ENCODE peak calls at places on chromosomes 5 and 9, in five cellular contexts. Y, H, V, W and R are unnamed samples.

GRCh38 chr5:150317048-150318003 is 14.6 kb upstream of the ARSI start:
- DNase-seq in Y (no peak), H (peak), V (peak), W (no peak), R (no peak)

GRCh38 chr5:158807-159447 is 32.4 kb upstream of the LRRC14B start:
- DNase-seq in Y (no peak), H (peak), V (no peak), W (no peak), R (no peak)

GRCh38 chr5:130102995-130103394 is 198.7 kb downstream of the CHSY3 start:
- DNase-seq in Y (no peak), H (no peak), V (no peak), W (no peak), R (no peak)

GRCh38 chr5:126975791-126976190 is 54.6 kb downstream of the MARCHF3 start:
- DNase-seq in Y (peak), H (no peak), V (no peak), W (no peak), R (no peak)

GRCh38 chr9:81669011-81669739 is 20.2 kb downstream of the TLE1 start:
- DNase-seq in Y (no peak), H (no peak), V (no peak), W (no peak), R (no peak)

GRCh38 chr5:93717162-93717561 is 24.2 kb downstream of the POU5F2 start:
- DNase-seq in Y (no peak), H (no peak), V (peak), W (no peak), R (no peak)

GRCh38 chr5:98397081-98397480 is 376.4 kb upstream of the RGMB start:
- DNase-seq in Y (no peak), H (no peak), V (peak), W (no peak), R (no peak)

GRCh38 chr5:72510610-72511121 is 3.5 kb upstream of the ZNF366 start:
- DNase-seq in Y (no peak), H (no peak), V (peak), W (peak), R (no peak)

GRCh38 chr9:90894956-90895687 is 93.5 kb downstream of the SYK start:
- DNase-seq in Y (peak), H (no peak), V (no peak), W (no peak), R (no peak)

GRCh38 chr5:74432240-74432639 is 208.3 kb downstream of the ENC1 start:
- DNase-seq in Y (no peak), H (no peak), V (no peak), W (no peak), R (peak)

GRCh38 chr5:159849437-159850191 is 66.7 kb upstream of the ADRA1B start:
- DNase-seq in Y (no peak), H (no peak), V (peak), W (no peak), R (no peak)

GRCh38 chr9:93577940-93578682 is 1.7 kb downstream of the PHF2 start:
- DNase-seq in Y (no peak), H (peak), V (no peak), W (no peak), R (peak)

GRCh38 chr9:86947146-86948081 is at the start of gene GAS1:
- DNase-seq in Y (peak), H (peak), V (peak), W (peak), R (peak)

GRCh38 chr5:120540097-120540496 is 76.0 kb downstream of the PRR16 start:
- DNase-seq in Y (no peak), H (no peak), V (no peak), W (no peak), R (no peak)

GRCh38 chr9:136273244-136273865 is 27.7 kb upstream of the QSOX2 start:
- DNase-seq in Y (no peak), H (no peak), V (no peak), W (no peak), R (no peak)

GRCh38 chr5:138469540-138470321 is 4.5 kb downstream of the EGR1 start:
- DNase-seq in Y (peak), H (peak), V (no peak), W (no peak), R (no peak)

GRCh38 chr5:97606531-97606930 is 423.5 kb upstream of the RIOK2 start:
- DNase-seq in Y (no peak), H (no peak), V (no peak), W (no peak), R (no peak)

GRCh38 chr5:172559004-172559932 is 81.8 kb upstream of the NEURL1B start:
- DNase-seq in Y (no peak), H (peak), V (peak), W (peak), R (no peak)

GRCh38 chr5:173963867-173964429 is 25.0 kb upstream of the C5orf47 start:
- DNase-seq in Y (peak), H (no peak), V (no peak), W (no peak), R (no peak)

GRCh38 chr9:69964446-69964845 is 79.2 kb upstream of the MAMDC2 start:
- DNase-seq in Y (no peak), H (no peak), V (no peak), W (no peak), R (no peak)

GRCh38 chr5:149924481-149924880 is 20.1 kb downstream of the PDE6A start:
- DNase-seq in Y (no peak), H (no peak), V (no peak), W (no peak), R (no peak)

GRCh38 chr9:11618241-11618805 is 1005.5 kb upstream of the PTPRD start:
- DNase-seq in Y (no peak), H (peak), V (no peak), W (no peak), R (peak)
- TF ChIP-seq CTCF in Y (no peak), H (no peak), V (no peak), W (no peak), R (no peak)

DNA sequence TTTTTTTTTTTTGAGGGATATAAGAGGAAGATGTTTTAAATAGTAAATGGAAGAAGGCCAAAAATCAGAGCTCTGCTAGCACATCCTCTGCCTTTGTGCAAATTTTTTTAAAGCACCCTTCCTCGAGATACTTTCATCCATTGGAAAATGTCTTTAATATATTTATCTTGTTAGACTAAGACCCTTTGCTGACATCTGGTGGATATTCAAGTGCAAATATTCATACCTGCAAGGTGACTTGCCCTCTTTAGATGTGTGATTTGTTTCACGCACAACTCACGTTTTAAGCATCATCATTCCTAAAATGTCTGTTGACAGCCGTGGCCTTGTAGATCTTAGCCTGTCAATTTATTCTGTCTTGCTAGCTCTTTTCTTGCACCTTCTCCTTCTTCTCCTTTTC is 258.5 kb downstream of the AGTPBP1 start:
- DNase-seq in Y (no peak), H (no peak), V (peak), W (no peak), R (no peak)
- TF ChIP-seq CTCF in Y (peak), H (peak), V (no peak), W (peak), R (no peak)

DNA sequence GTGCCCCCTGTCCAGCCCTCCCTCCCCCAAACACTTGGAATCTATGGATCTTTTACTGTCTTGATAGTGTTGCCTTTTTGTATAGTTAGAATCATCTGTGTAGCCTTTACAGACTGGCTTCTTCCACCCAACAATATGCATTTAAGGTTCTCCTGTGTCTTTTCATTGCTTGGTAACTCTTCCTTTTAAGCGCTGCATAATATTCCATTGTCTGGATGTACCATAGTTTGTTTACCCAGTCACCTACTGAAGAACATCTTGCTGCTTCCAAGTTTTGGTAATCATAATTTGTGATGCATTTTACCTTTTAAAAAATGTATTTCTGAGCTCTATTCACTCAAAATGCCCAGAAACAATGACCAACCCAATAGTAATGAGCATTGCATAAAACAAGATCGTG is 17.7 kb upstream of the LMX1B start:
- DNase-seq in Y (no peak), H (no peak), V (no peak), W (no peak), R (no peak)
- TF ChIP-seq CTCF in Y (no peak), H (no peak), V (no peak), W (no peak), R (no peak)

DNA sequence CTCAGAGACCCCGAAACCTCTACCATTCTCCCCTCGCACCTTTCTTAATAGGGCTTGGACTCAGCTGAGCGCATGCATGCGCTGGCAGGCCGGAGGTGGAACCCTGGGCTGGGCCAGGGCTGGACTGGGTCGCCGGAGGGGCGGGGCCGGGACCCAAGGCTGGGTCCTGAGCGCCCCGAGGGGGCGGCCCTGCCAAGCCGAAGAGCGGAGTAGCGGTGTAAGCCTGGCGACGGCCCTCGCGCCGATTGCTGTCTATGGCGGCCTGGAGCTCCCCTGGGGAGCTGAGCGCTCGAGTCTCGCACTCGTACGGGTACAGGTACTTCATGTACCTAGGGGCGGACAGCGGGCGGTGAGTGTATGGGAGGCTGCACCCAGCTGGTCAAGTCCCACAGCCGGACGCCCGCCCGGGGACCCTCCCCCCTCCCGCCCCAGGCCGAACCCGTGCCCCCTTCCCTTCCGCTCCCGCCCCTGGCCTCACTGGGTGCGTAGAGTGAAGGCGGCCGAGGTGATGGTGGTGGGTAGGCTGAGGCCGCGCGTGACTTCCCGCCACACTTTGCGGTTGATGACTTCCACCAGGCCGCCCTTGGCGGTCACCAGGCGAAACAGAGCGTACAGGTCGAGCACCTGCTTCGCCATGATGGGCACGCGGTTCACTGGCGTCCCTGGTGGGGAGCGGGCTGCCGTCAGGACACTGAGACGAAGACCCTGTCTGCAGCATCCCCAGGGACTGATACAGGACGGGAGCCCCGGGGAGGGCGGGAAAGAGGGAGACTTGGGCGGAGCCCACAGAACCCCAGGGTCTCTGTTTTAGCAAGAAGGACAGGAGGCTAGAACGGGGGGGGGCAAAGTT is 3.3 kb upstream of the DCTN3 start:
- DNase-seq in Y (no peak), H (no peak), V (no peak), W (no peak), R (no peak)
- TF ChIP-seq CTCF in Y (no peak), H (no peak), V (no peak), W (no peak), R (no peak)

GRCh38 chr5:141439411-141440141 is 9.3 kb downstream of the PCDHGA12 start:
- DNase-seq in Y (no peak), H (no peak), V (no peak), W (no peak), R (no peak)
- TF ChIP-seq CTCF in Y (no peak), H (no peak), V (no peak), W (no peak), R (no peak)

DNA sequence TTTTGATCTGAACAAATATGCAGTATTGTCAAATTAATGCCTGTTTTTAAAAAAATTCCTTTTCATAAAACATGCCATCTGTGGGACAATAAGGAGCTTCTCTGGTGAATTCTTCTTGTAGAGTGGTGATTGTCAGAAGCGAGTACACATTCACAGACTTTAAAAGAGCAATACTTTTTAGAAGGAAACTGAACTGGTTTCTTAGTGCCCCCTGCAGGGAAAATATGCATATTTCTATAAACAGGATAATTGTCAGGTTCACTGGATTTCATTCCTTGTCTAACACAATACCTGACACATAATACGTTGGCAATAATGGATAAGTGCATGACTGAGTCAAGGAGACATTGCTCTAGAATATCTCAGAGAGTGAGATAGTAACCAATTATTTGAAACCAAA is 133.7 kb downstream of the KIF4B start:
- DNase-seq in Y (no peak), H (no peak), V (peak), W (no peak), R (no peak)
- TF ChIP-seq CTCF in Y (no peak), H (peak), V (no peak), W (peak), R (no peak)

DNA sequence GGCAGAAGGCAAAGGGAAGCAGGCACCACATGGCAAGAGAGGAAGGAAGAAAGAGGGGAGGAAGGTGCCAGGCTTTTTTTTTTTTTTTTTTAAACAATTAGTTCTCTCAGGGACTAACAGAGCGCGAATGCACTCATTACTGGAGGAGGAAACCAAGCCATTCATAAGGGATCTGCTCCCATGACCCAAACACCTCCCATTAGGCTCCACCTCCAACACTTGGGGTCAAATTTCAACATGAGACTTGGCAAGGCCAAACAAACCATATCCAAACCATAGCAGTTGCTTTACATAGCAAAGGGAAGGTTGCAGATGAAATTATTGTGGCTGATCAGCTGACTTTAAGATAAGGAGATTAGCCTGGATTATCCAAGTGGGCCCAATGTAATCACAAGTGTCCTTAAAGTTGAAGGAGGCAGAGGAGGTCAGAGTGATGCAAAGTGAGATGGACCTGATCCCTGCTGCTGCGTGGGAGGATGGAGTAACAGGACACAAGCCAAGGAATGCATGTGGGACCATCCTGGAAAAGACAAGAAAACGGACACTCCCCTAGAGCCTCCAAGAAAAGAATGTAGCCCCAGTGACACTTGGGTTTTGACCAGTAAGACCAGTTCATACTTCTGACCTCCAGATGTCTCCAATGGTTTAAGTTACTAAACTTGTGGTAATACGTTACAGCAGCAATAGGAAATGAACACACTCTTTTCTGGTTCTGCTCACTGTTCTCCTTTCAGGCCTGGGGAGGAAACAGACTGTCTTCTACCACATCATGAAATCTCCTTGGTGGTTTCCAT is 167.3 kb downstream of the GNAQ start:
- DNase-seq in Y (no peak), H (no peak), V (peak), W (no peak), R (no peak)
- TF ChIP-seq CTCF in Y (no peak), H (peak), V (peak), W (no peak), R (no peak)

GRCh38 chr9:101486693-101487442 is 46.8 kb upstream of the RNF20 start:
- DNase-seq in Y (peak), H (peak), V (peak), W (peak), R (peak)
- TF ChIP-seq CTCF in Y (peak), H (peak), V (no peak), W (peak), R (no peak)

GRCh38 chr9:124358617-124359016 is 56.6 kb downstream of the PSMB7 start:
- DNase-seq in Y (no peak), H (no peak), V (no peak), W (no peak), R (no peak)

GRCh38 chr9:124355941-124356744 is 59.1 kb downstream of the PSMB7 start:
- DNase-seq in Y (no peak), H (no peak), V (no peak), W (no peak), R (no peak)

GRCh38 chr9:124356745-124357390 is 58.4 kb downstream of the PSMB7 start:
- DNase-seq in Y (no peak), H (no peak), V (no peak), W (no peak), R (no peak)

GRCh38 chr9:124359426-124359825 is 55.8 kb downstream of the PSMB7 start:
- DNase-seq in Y (no peak), H (no peak), V (no peak), W (no peak), R (no peak)

GRCh38 chr9:124357591-124358361 is 57.5 kb downstream of the PSMB7 start:
- DNase-seq in Y (peak), H (no peak), V (no peak), W (no peak), R (no peak)
- TF ChIP-seq CTCF in Y (peak), H (peak), V (peak), W (peak), R (no peak)